ENCODE peak calls at places on chromosomes 13 and 19, in nine cellular contexts. One of them, this sample, is unnamed.

GRCh38 chr13:99417151-99417820 is 84.0 kb upstream of the TM9SF2 start:
- DNase-seq in Calu3: no peak
- DNase-seq in islet precursor cell: no peak
- DNase-seq in hypothalamus: no peak
- DNase-seq in osteoblast: no peak
- DNase-seq in activated T-helper 1 cell treated with Interleukin-2 at 50 U/mL for 16 hours: no peak
- DNase-seq in AG09309: no peak
- DNase-seq in fibroblast of the aortic adventitia: no peak
- DNase-seq in stimulated activated CD4-positive, alpha-beta T cell treated with anti-CD3 and anti-CD28 coated beads, Interleukin-4, amount 100 ng/mL, for 48 hours: no peak
- DNase-seq in this sample: no peak

GRCh38 chr13:33058816-33059215 is 42.6 kb downstream of the KL start:
- DNase-seq in activated T-helper 1 cell treated with Interleukin-2 at 50 U/mL for 16 hours: no peak
- DNase-seq in fibroblast of the aortic adventitia: no peak
- DNase-seq in Calu3: no peak
- DNase-seq in stimulated activated CD4-positive, alpha-beta T cell treated with anti-CD3 and anti-CD28 coated beads, Interleukin-4, amount 100 ng/mL, for 48 hours: no peak
- DNase-seq in islet precursor cell: no peak
- DNase-seq in osteoblast: peak
- DNase-seq in hypothalamus: no peak
- DNase-seq in AG09309: no peak
- DNase-seq in this sample: no peak

GRCh38 chr13:20776751-20777150 is 3.0 kb upstream of the EEF1AKMT1 start:
- DNase-seq in stimulated activated CD4-positive, alpha-beta T cell treated with anti-CD3 and anti-CD28 coated beads, Interleukin-4, amount 100 ng/mL, for 48 hours: no peak
- DNase-seq in activated T-helper 1 cell treated with Interleukin-2 at 50 U/mL for 16 hours: no peak
- DNase-seq in hypothalamus: no peak
- DNase-seq in Calu3: no peak
- DNase-seq in fibroblast of the aortic adventitia: no peak
- DNase-seq in osteoblast: no peak
- DNase-seq in islet precursor cell: no peak
- DNase-seq in AG09309: no peak
- DNase-seq in this sample: no peak

GRCh38 chr19:30856786-30857185 is 484.6 kb downstream of the ZNF536 start:
- DNase-seq in osteoblast: no peak
- DNase-seq in AG09309: no peak
- DNase-seq in stimulated activated CD4-positive, alpha-beta T cell treated with anti-CD3 and anti-CD28 coated beads, Interleukin-4, amount 100 ng/mL, for 48 hours: no peak
- DNase-seq in islet precursor cell: no peak
- DNase-seq in activated T-helper 1 cell treated with Interleukin-2 at 50 U/mL for 16 hours: no peak
- DNase-seq in hypothalamus: no peak
- DNase-seq in fibroblast of the aortic adventitia: no peak
- DNase-seq in Calu3: no peak
- DNase-seq in this sample: peak

GRCh38 chr13:68304287-68304893 is 1074.3 kb upstream of the PCDH9 start:
- DNase-seq in osteoblast: no peak
- DNase-seq in hypothalamus: no peak
- DNase-seq in stimulated activated CD4-positive, alpha-beta T cell treated with anti-CD3 and anti-CD28 coated beads, Interleukin-4, amount 100 ng/mL, for 48 hours: no peak
- DNase-seq in fibroblast of the aortic adventitia: no peak
- DNase-seq in AG09309: no peak
- DNase-seq in Calu3: peak
- DNase-seq in activated T-helper 1 cell treated with Interleukin-2 at 50 U/mL for 16 hours: no peak
- DNase-seq in islet precursor cell: no peak
- DNase-seq in this sample: no peak

GRCh38 chr19:11767633-11768133 is 883 bp downstream of the ZNF441 start:
- DNase-seq in activated T-helper 1 cell treated with Interleukin-2 at 50 U/mL for 16 hours: no peak
- DNase-seq in stimulated activated CD4-positive, alpha-beta T cell treated with anti-CD3 and anti-CD28 coated beads, Interleukin-4, amount 100 ng/mL, for 48 hours: no peak
- DNase-seq in fibroblast of the aortic adventitia: peak
- DNase-seq in AG09309: no peak
- DNase-seq in hypothalamus: no peak
- DNase-seq in Calu3: peak
- DNase-seq in islet precursor cell: peak
- DNase-seq in osteoblast: peak
- DNase-seq in this sample: no peak

GRCh38 chr19:6589711-6590457 is 1.1 kb downstream of the CD70 start:
- DNase-seq in stimulated activated CD4-positive, alpha-beta T cell treated with anti-CD3 and anti-CD28 coated beads, Interleukin-4, amount 100 ng/mL, for 48 hours: no peak
- DNase-seq in fibroblast of the aortic adventitia: no peak
- DNase-seq in AG09309: no peak
- DNase-seq in islet precursor cell: no peak
- DNase-seq in Calu3: no peak
- DNase-seq in hypothalamus: no peak
- DNase-seq in activated T-helper 1 cell treated with Interleukin-2 at 50 U/mL for 16 hours: no peak
- DNase-seq in osteoblast: peak
- DNase-seq in this sample: no peak

GRCh38 chr19:6524326-6524725 is 6.5 kb upstream of the TNFSF9 start:
- DNase-seq in osteoblast: peak
- DNase-seq in fibroblast of the aortic adventitia: peak
- DNase-seq in Calu3: no peak
- DNase-seq in hypothalamus: no peak
- DNase-seq in stimulated activated CD4-positive, alpha-beta T cell treated with anti-CD3 and anti-CD28 coated beads, Interleukin-4, amount 100 ng/mL, for 48 hours: no peak
- DNase-seq in activated T-helper 1 cell treated with Interleukin-2 at 50 U/mL for 16 hours: no peak
- DNase-seq in islet precursor cell: no peak
- DNase-seq in AG09309: no peak
- DNase-seq in this sample: no peak

GRCh38 chr19:1105217-1105872 is 1.6 kb downstream of the GPX4 start:
- DNase-seq in islet precursor cell: no peak
- DNase-seq in hypothalamus: no peak
- DNase-seq in Calu3: no peak
- DNase-seq in AG09309: no peak
- DNase-seq in activated T-helper 1 cell treated with Interleukin-2 at 50 U/mL for 16 hours: no peak
- DNase-seq in stimulated activated CD4-positive, alpha-beta T cell treated with anti-CD3 and anti-CD28 coated beads, Interleukin-4, amount 100 ng/mL, for 48 hours: no peak
- DNase-seq in osteoblast: no peak
- DNase-seq in fibroblast of the aortic adventitia: peak
- DNase-seq in this sample: no peak

GRCh38 chr19:36772341-36773222 is at the start of gene ZNF850:
- DNase-seq in Calu3: peak
- DNase-seq in hypothalamus: peak
- DNase-seq in islet precursor cell: peak
- DNase-seq in AG09309: peak
- DNase-seq in stimulated activated CD4-positive, alpha-beta T cell treated with anti-CD3 and anti-CD28 coated beads, Interleukin-4, amount 100 ng/mL, for 48 hours: peak
- DNase-seq in fibroblast of the aortic adventitia: peak
- DNase-seq in activated T-helper 1 cell treated with Interleukin-2 at 50 U/mL for 16 hours: peak
- DNase-seq in osteoblast: peak
- DNase-seq in this sample: peak

GRCh38 chr13:106649495-106649894 is 81.6 kb upstream of the ARGLU1 start:
- DNase-seq in Calu3: peak
- DNase-seq in fibroblast of the aortic adventitia: no peak
- DNase-seq in stimulated activated CD4-positive, alpha-beta T cell treated with anti-CD3 and anti-CD28 coated beads, Interleukin-4, amount 100 ng/mL, for 48 hours: no peak
- DNase-seq in AG09309: no peak
- DNase-seq in hypothalamus: no peak
- DNase-seq in activated T-helper 1 cell treated with Interleukin-2 at 50 U/mL for 16 hours: no peak
- DNase-seq in islet precursor cell: no peak
- DNase-seq in osteoblast: peak
- DNase-seq in this sample: no peak

GRCh38 chr13:94825507-94825906 is 113.2 kb upstream of the SOX21 start:
- DNase-seq in Calu3: no peak
- DNase-seq in islet precursor cell: peak
- DNase-seq in AG09309: no peak
- DNase-seq in hypothalamus: peak
- DNase-seq in activated T-helper 1 cell treated with Interleukin-2 at 50 U/mL for 16 hours: no peak
- DNase-seq in fibroblast of the aortic adventitia: peak
- DNase-seq in stimulated activated CD4-positive, alpha-beta T cell treated with anti-CD3 and anti-CD28 coated beads, Interleukin-4, amount 100 ng/mL, for 48 hours: no peak
- DNase-seq in osteoblast: no peak
- DNase-seq in this sample: no peak

GRCh38 chr13:113914333-113915011 is 50.6 kb upstream of the GAS6 start:
- DNase-seq in Calu3: no peak
- DNase-seq in hypothalamus: no peak
- DNase-seq in osteoblast: no peak
- DNase-seq in AG09309: no peak
- DNase-seq in islet precursor cell: peak
- DNase-seq in activated T-helper 1 cell treated with Interleukin-2 at 50 U/mL for 16 hours: no peak
- DNase-seq in stimulated activated CD4-positive, alpha-beta T cell treated with anti-CD3 and anti-CD28 coated beads, Interleukin-4, amount 100 ng/mL, for 48 hours: no peak
- DNase-seq in fibroblast of the aortic adventitia: no peak
- DNase-seq in this sample: peak

GRCh38 chr19:18156841-18157464 is 4.0 kb downstream of the PIK3R2 start:
- DNase-seq in AG09309: peak
- DNase-seq in activated T-helper 1 cell treated with Interleukin-2 at 50 U/mL for 16 hours: no peak
- DNase-seq in osteoblast: peak
- DNase-seq in hypothalamus: no peak
- DNase-seq in stimulated activated CD4-positive, alpha-beta T cell treated with anti-CD3 and anti-CD28 coated beads, Interleukin-4, amount 100 ng/mL, for 48 hours: no peak
- DNase-seq in Calu3: peak
- DNase-seq in islet precursor cell: no peak
- DNase-seq in fibroblast of the aortic adventitia: peak
- DNase-seq in this sample: no peak

GRCh38 chr13:77061362-77061761 is 34.4 kb upstream of the FBXL3 start:
- DNase-seq in hypothalamus: no peak
- DNase-seq in stimulated activated CD4-positive, alpha-beta T cell treated with anti-CD3 and anti-CD28 coated beads, Interleukin-4, amount 100 ng/mL, for 48 hours: no peak
- DNase-seq in osteoblast: no peak
- DNase-seq in fibroblast of the aortic adventitia: no peak
- DNase-seq in Calu3: no peak
- DNase-seq in islet precursor cell: no peak
- DNase-seq in AG09309: no peak
- DNase-seq in activated T-helper 1 cell treated with Interleukin-2 at 50 U/mL for 16 hours: no peak
- DNase-seq in this sample: no peak

GRCh38 chr13:41428155-41428554 is 29.2 kb upstream of the RGCC start:
- DNase-seq in activated T-helper 1 cell treated with Interleukin-2 at 50 U/mL for 16 hours: peak
- DNase-seq in fibroblast of the aortic adventitia: no peak
- DNase-seq in osteoblast: peak
- DNase-seq in hypothalamus: no peak
- DNase-seq in islet precursor cell: no peak
- DNase-seq in Calu3: no peak
- DNase-seq in stimulated activated CD4-positive, alpha-beta T cell treated with anti-CD3 and anti-CD28 coated beads, Interleukin-4, amount 100 ng/mL, for 48 hours: no peak
- DNase-seq in AG09309: no peak
- DNase-seq in this sample: no peak

GRCh38 chr13:25112856-25113255 is 16.9 kb downstream of the PABPC3 start:
- DNase-seq in osteoblast: no peak
- DNase-seq in AG09309: no peak
- DNase-seq in hypothalamus: no peak
- DNase-seq in stimulated activated CD4-positive, alpha-beta T cell treated with anti-CD3 and anti-CD28 coated beads, Interleukin-4, amount 100 ng/mL, for 48 hours: no peak
- DNase-seq in fibroblast of the aortic adventitia: no peak
- DNase-seq in Calu3: no peak
- DNase-seq in activated T-helper 1 cell treated with Interleukin-2 at 50 U/mL for 16 hours: no peak
- DNase-seq in islet precursor cell: no peak
- DNase-seq in this sample: peak

GRCh38 chr19:4303778-4304508 is 455 bp upstream of the FSD1 start:
- DNase-seq in stimulated activated CD4-positive, alpha-beta T cell treated with anti-CD3 and anti-CD28 coated beads, Interleukin-4, amount 100 ng/mL, for 48 hours: no peak
- DNase-seq in fibroblast of the aortic adventitia: no peak
- DNase-seq in Calu3: no peak
- DNase-seq in AG09309: no peak
- DNase-seq in islet precursor cell: no peak
- DNase-seq in osteoblast: no peak
- DNase-seq in hypothalamus: no peak
- DNase-seq in activated T-helper 1 cell treated with Interleukin-2 at 50 U/mL for 16 hours: no peak
- DNase-seq in this sample: no peak

GRCh38 chr13:46160474-46161066 is 21.4 kb downstream of the LCP1 start:
- DNase-seq in fibroblast of the aortic adventitia: peak
- DNase-seq in osteoblast: peak
- DNase-seq in AG09309: peak
- DNase-seq in Calu3: peak
- DNase-seq in stimulated activated CD4-positive, alpha-beta T cell treated with anti-CD3 and anti-CD28 coated beads, Interleukin-4, amount 100 ng/mL, for 48 hours: no peak
- DNase-seq in activated T-helper 1 cell treated with Interleukin-2 at 50 U/mL for 16 hours: no peak
- DNase-seq in hypothalamus: no peak
- DNase-seq in islet precursor cell: no peak
- DNase-seq in this sample: no peak

GRCh38 chr13:88978607-88979006 is 1307.4 kb downstream of the SLITRK5 start:
- DNase-seq in hypothalamus: no peak
- DNase-seq in activated T-helper 1 cell treated with Interleukin-2 at 50 U/mL for 16 hours: no peak
- DNase-seq in AG09309: no peak
- DNase-seq in islet precursor cell: no peak
- DNase-seq in Calu3: no peak
- DNase-seq in osteoblast: no peak
- DNase-seq in stimulated activated CD4-positive, alpha-beta T cell treated with anti-CD3 and anti-CD28 coated beads, Interleukin-4, amount 100 ng/mL, for 48 hours: no peak
- DNase-seq in fibroblast of the aortic adventitia: no peak
- DNase-seq in this sample: no peak

GRCh38 chr13:83895994-83896580 is 13.8 kb upstream of the SLITRK1 start:
- DNase-seq in AG09309: no peak
- DNase-seq in hypothalamus: no peak
- DNase-seq in activated T-helper 1 cell treated with Interleukin-2 at 50 U/mL for 16 hours: no peak
- DNase-seq in fibroblast of the aortic adventitia: no peak
- DNase-seq in Calu3: no peak
- DNase-seq in osteoblast: no peak
- DNase-seq in stimulated activated CD4-positive, alpha-beta T cell treated with anti-CD3 and anti-CD28 coated beads, Interleukin-4, amount 100 ng/mL, for 48 hours: no peak
- DNase-seq in islet precursor cell: no peak
- DNase-seq in this sample: no peak

GRCh38 chr19:58218899-58219298 is 9.8 kb upstream of the ZNF544 start:
- DNase-seq in AG09309: no peak
- DNase-seq in Calu3: no peak
- DNase-seq in stimulated activated CD4-positive, alpha-beta T cell treated with anti-CD3 and anti-CD28 coated beads, Interleukin-4, amount 100 ng/mL, for 48 hours: peak
- DNase-seq in fibroblast of the aortic adventitia: no peak
- DNase-seq in hypothalamus: no peak
- DNase-seq in activated T-helper 1 cell treated with Interleukin-2 at 50 U/mL for 16 hours: peak
- DNase-seq in islet precursor cell: no peak
- DNase-seq in osteoblast: peak
- DNase-seq in this sample: no peak

GRCh38 chr19:13633109-13633508 is 126.8 kb upstream of the CACNA1A start:
- DNase-seq in AG09309: no peak
- DNase-seq in hypothalamus: no peak
- DNase-seq in activated T-helper 1 cell treated with Interleukin-2 at 50 U/mL for 16 hours: no peak
- DNase-seq in osteoblast: peak
- DNase-seq in stimulated activated CD4-positive, alpha-beta T cell treated with anti-CD3 and anti-CD28 coated beads, Interleukin-4, amount 100 ng/mL, for 48 hours: no peak
- DNase-seq in fibroblast of the aortic adventitia: peak
- DNase-seq in islet precursor cell: no peak
- DNase-seq in Calu3: peak
- DNase-seq in this sample: no peak

GRCh38 chr13:30776661-30777060 is 41.3 kb downstream of the ALOX5AP start:
- DNase-seq in hypothalamus: no peak
- DNase-seq in activated T-helper 1 cell treated with Interleukin-2 at 50 U/mL for 16 hours: no peak
- DNase-seq in osteoblast: no peak
- DNase-seq in islet precursor cell: no peak
- DNase-seq in AG09309: no peak
- DNase-seq in stimulated activated CD4-positive, alpha-beta T cell treated with anti-CD3 and anti-CD28 coated beads, Interleukin-4, amount 100 ng/mL, for 48 hours: no peak
- DNase-seq in fibroblast of the aortic adventitia: no peak
- DNase-seq in Calu3: no peak
- DNase-seq in this sample: no peak

This sample was measured in esophagus muscularis mucosa.